ENCODE peak calls at places on chromosome 17, in four cellular contexts. H is endodermal cell, T is fibroblast of the conjunctiva, I is activated T-cell treated with anti-CD3 and anti-CD28 coated beads for 24 hours. D is an unnamed sample.

GRCh38 chr17:73271078-73271477 is 9.4 kb upstream of the CPSF4L start:
- DNase-seq in H (no peak), I (no peak), T (no peak), D (no peak)

GRCh38 chr17:57567278-57567677 is 177.8 kb downstream of the CCDC182 start:
- DNase-seq in T (no peak), I (no peak), H (no peak), D (no peak)

GRCh38 chr17:51748749-51749604 is 409.5 kb downstream of the CA10 start:
- DNase-seq in I (no peak), T (no peak), H (no peak), D (no peak)

GRCh38 chr17:77441130-77441920 is 300.6 kb downstream of the SEC14L1 start:
- DNase-seq in T (no peak), I (peak), H (no peak), D (no peak)

GRCh38 chr17:57966875-57967274 is 11.7 kb upstream of the CUEDC1 start:
- DNase-seq in H (peak), T (no peak), I (no peak), D (no peak)

GRCh38 chr17:66464921-66465320 is 162.5 kb downstream of the PRKCA start:
- DNase-seq in I (no peak), T (no peak), H (no peak), D (no peak)

GRCh38 chr17:1743094-1743452 is 402 bp downstream of the SERPINF2 start:
- DNase-seq in I (no peak), H (no peak), T (no peak), D (no peak)

GRCh38 chr17:16976686-16977550 is 5.0 kb upstream of the TNFRSF13B start:
- DNase-seq in I (no peak), H (peak), T (no peak), D (no peak)

GRCh38 chr17:4326112-4326511 is 40.4 kb downstream of the UBE2G1 start:
- DNase-seq in T (no peak), H (no peak), I (no peak), D (no peak)

GRCh38 chr17:74478369-74479100 is 12.1 kb downstream of the CD300A start:
- DNase-seq in I (no peak), H (no peak), T (no peak), D (no peak)

GRCh38 chr17:7043544-7044268 is at the start of gene SLC16A11:
- DNase-seq in I (no peak), H (peak), T (no peak), D (no peak)

GRCh38 chr17:16046966-16047365 is 47.3 kb downstream of the TTC19 start:
- DNase-seq in H (no peak), T (no peak), I (no peak), D (no peak)

GRCh38 chr17:35738519-35739133 is 7.2 kb downstream of the RASL10B start:
- DNase-seq in I (no peak), T (no peak), H (no peak), D (no peak)

GRCh38 chr17:65678534-65678933 is 117.1 kb upstream of the AXIN2 start:
- DNase-seq in T (no peak), I (no peak), H (no peak), D (no peak)

GRCh38 chr17:13557077-13557476 is 44.7 kb downstream of the HS3ST3A1 start:
- DNase-seq in T (no peak), H (no peak), I (no peak), D (no peak)

GRCh38 chr17:49691677-49692191 is 13.8 kb upstream of the SPOP start:
- DNase-seq in I (no peak), H (peak), T (no peak), D (no peak)

GRCh38 chr17:35239823-35240222 is 3.0 kb upstream of the SLFN5 start:
- DNase-seq in I (no peak), H (no peak), T (no peak), D (no peak)

D was measured in stimulated activated CD4-positive, alpha-beta T cell treated with anti-CD3 and anti-CD28 coated beads, TNF-alpha, amount 100 ng/mL, for 48 hours.